ENCODE peak calls at places on chromosomes 11 and 22, in seven cellular contexts. H is neural progenitor cell; Y is activated CD8-positive, alpha-beta T cell treated with anti-CD3 and anti-CD28 coated beads for 36 hours; J is Peyer's patch; T is mucosa of descending colon; D is cardiac fibroblast; I is fibroblast of pulmonary artery. U is an unnamed sample.

GRCh38 chr11:62879150-62879549 is 1.5 kb upstream of the SLC3A2 start:
- DNase-seq in H (no peak), Y (no peak), J (no peak), T (no peak), D (no peak), I (peak; percentile 42), U (no peak)

GRCh38 chr11:8608646-8609045 is 14.6 kb upstream of the STK33 start:
- DNase-seq in H (no peak), Y (no peak), J (no peak), T (no peak), D (peak; percentile 56), I (no peak), U (no peak)

GRCh38 chr11:26710489-26710888 is 11.4 kb downstream of the SLC5A12 start:
- DNase-seq in H (no peak), Y (no peak), J (no peak), T (no peak), D (no peak), I (no peak), U (no peak)

GRCh38 chr11:32006799-32007388 is 84.0 kb upstream of the RCN1 start:
- DNase-seq in H (peak; percentile 74), Y (peak; percentile 33), J (no peak), T (peak; percentile 10), D (peak; percentile 65), I (peak; percentile 61), U (no peak)

GRCh38 chr22:30404307-30404706 is 7.5 kb downstream of the SEC14L2 start:
- DNase-seq in H (no peak), Y (no peak), J (no peak), T (no peak), D (no peak), I (no peak), U (no peak)

GRCh38 chr22:26894766-26895485 is 237.5 kb downstream of the MIAT start:
- DNase-seq in H (no peak), Y (peak; percentile 37), J (no peak), T (no peak), D (peak; percentile 87), I (peak; percentile 75), U (no peak)

GRCh38 chr22:20588092-20588842 is 80.9 kb downstream of the MED15 start:
- DNase-seq in H (no peak), Y (no peak), J (no peak), T (no peak), D (no peak), I (no peak), U (no peak)

GRCh38 chr11:2778630-2779498 is 79.1 kb upstream of the KCNQ1OT1 start:
- DNase-seq in H (no peak), Y (no peak), J (peak; percentile 15), T (peak; percentile 78), D (peak; percentile 37), I (peak; percentile 68), U (peak; percentile 93)

GRCh38 chr22:43088979-43089717 is at the start of gene TTLL1:
- DNase-seq in H (peak; percentile 94), Y (peak; percentile 95), J (peak; percentile 86), T (peak; percentile 93), D (peak; percentile 85), I (peak; percentile 82), U (peak; percentile 92)
- TF ChIP-seq CTCF in H (no peak), Y (no peak), J (peak; percentile 25), T (no peak), D (peak; percentile 11), I (no peak), U (no peak)

GRCh38 chr11:82676483-82677094 is 57.1 kb downstream of the FAM181B start:
- DNase-seq in H (no peak), Y (no peak), J (no peak), T (no peak), D (no peak), I (no peak), U (no peak)

GRCh38 chr11:82686211-82686610 is 47.5 kb downstream of the FAM181B start:
- DNase-seq in H (no peak), Y (no peak), J (no peak), T (no peak), D (no peak), I (no peak), U (no peak)

GRCh38 chr11:82683029-82683428 is 50.6 kb downstream of the FAM181B start:
- DNase-seq in H (no peak), Y (no peak), J (no peak), T (no peak), D (no peak), I (no peak), U (no peak)

GRCh38 chr11:82680252-82680651 is 53.4 kb downstream of the FAM181B start:
- DNase-seq in H (no peak), Y (no peak), J (no peak), T (peak; percentile 78), D (no peak), I (no peak), U (no peak)

GRCh38 chr11:82682003-82682751 is 51.5 kb downstream of the FAM181B start:
- DNase-seq in H (peak; percentile 73), Y (peak; percentile 12), J (no peak), T (peak; percentile 52), D (peak; percentile 90), I (peak; percentile 82), U (no peak)
- TF ChIP-seq CTCF in H (peak; percentile 71), Y (peak; percentile 66), J (peak; percentile 68), T (peak; percentile 18), D (peak; percentile 48), I (peak; percentile 54), U (no peak)

GRCh38 chr11:66976048-66976467 is 954 bp downstream of the C11orf86 start:
- DNase-seq in H (peak; percentile 76), Y (peak; percentile 40), J (no peak), T (no peak), D (peak; percentile 31), I (no peak), U (no peak)
- TF ChIP-seq CTCF in H (peak; percentile 82), Y (peak; percentile 58), J (peak; percentile 57), T (no peak), D (peak; percentile 79), I (peak; percentile 83), U (no peak)

DNA sequence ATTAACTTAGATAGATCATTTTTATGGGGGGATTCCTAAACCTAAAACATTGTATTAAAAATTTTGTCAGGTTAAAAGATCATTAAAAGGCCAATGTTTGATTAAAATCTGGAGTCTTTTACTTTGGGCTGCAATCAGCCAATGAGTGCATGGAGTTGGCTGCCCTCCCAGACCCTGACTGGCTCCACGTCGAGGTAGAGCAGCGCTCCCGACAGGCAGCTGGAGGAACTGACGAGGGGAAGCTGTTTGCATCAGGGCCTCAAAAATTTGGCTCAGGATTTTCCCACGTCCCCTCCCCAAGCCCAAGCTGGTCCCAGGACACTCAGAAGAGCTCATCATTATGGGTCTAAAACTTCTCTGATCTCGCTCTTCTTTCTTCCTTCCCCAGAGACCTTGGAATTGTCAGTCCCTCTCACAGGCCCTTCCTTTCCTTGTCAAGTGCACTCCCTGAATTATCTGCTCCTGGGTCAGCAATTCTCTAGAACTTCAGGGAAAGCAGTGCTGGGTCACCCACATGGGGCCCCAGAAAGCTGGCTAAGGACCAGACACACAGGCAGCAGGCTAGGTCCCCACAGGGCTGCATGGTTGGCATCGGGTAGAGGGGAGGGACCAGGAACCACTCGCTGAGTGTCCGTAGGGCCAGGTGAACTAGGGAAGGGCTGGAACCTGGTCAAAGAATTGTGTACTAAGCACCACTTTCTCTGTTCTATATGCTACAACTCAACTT is 119.6 kb upstream of the IGLL5 start:
- DNase-seq in H (peak; percentile 37), Y (peak; percentile 18), J (no peak), T (no peak), D (peak; percentile 30), I (no peak), U (no peak)
- TF ChIP-seq CTCF in H (peak; percentile 45), Y (no peak), J (no peak), T (no peak), D (peak; percentile 43), I (peak; percentile 36), U (no peak)

U was measured in stomach.